ENCODE peak calls at places on chromosomes 3 and 15, in six cellular contexts. One of them, this sample, is unnamed.

GRCh38 chr3:179544981-179545645 is 17.6 kb upstream of the ACTL6A start:
- DNase-seq in Calu3: no peak
- DNase-seq in IMR-90: peak
- DNase-seq in fibroblast of lung: peak
- DNase-seq in mesothelial cell of epicardium: no peak
- DNase-seq in transverse colon: no peak
- DNase-seq in this sample: no peak

GRCh38 chr3:158167737-158168469 is 58.0 kb downstream of the RSRC1 start:
- DNase-seq in Calu3: peak
- DNase-seq in fibroblast of lung: peak
- DNase-seq in IMR-90: peak
- DNase-seq in transverse colon: no peak
- DNase-seq in mesothelial cell of epicardium: no peak
- DNase-seq in this sample: no peak

GRCh38 chr3:123383101-123384053 is 65.5 kb downstream of the ADCY5 start:
- DNase-seq in transverse colon: no peak
- DNase-seq in mesothelial cell of epicardium: no peak
- DNase-seq in fibroblast of lung: peak
- DNase-seq in Calu3: no peak
- DNase-seq in IMR-90: peak
- DNase-seq in this sample: no peak

GRCh38 chr3:182058488-182058887 is 346.8 kb downstream of the SOX2 start:
- DNase-seq in mesothelial cell of epicardium: no peak
- DNase-seq in transverse colon: no peak
- DNase-seq in fibroblast of lung: no peak
- DNase-seq in Calu3: peak
- DNase-seq in IMR-90: no peak
- DNase-seq in this sample: no peak

GRCh38 chr15:74424901-74425528 is 8.7 kb downstream of the SEMA7A start:
- DNase-seq in IMR-90: no peak
- DNase-seq in transverse colon: no peak
- DNase-seq in fibroblast of lung: no peak
- DNase-seq in Calu3: no peak
- DNase-seq in mesothelial cell of epicardium: no peak
- DNase-seq in this sample: no peak

GRCh38 chr15:69090197-69090948 is 70.1 kb upstream of the GLCE start:
- DNase-seq in fibroblast of lung: peak
- DNase-seq in transverse colon: no peak
- DNase-seq in Calu3: no peak
- DNase-seq in mesothelial cell of epicardium: no peak
- DNase-seq in IMR-90: peak
- DNase-seq in this sample: no peak

GRCh38 chr3:46668116-46668515 is 25.4 kb downstream of the ALS2CL start:
- DNase-seq in mesothelial cell of epicardium: peak
- DNase-seq in IMR-90: no peak
- DNase-seq in Calu3: no peak
- DNase-seq in fibroblast of lung: no peak
- DNase-seq in transverse colon: peak
- DNase-seq in this sample: no peak

GRCh38 chr3:114144909-114145688 is 33.8 kb downstream of the DRD3 start:
- DNase-seq in mesothelial cell of epicardium: no peak
- DNase-seq in transverse colon: no peak
- DNase-seq in IMR-90: peak
- DNase-seq in fibroblast of lung: peak
- DNase-seq in Calu3: no peak
- DNase-seq in this sample: no peak

GRCh38 chr15:35618260-35619188 is 72.6 kb upstream of the DPH6 start:
- DNase-seq in fibroblast of lung: peak
- DNase-seq in IMR-90: no peak
- DNase-seq in Calu3: no peak
- DNase-seq in transverse colon: no peak
- DNase-seq in mesothelial cell of epicardium: no peak
- DNase-seq in this sample: no peak

GRCh38 chr3:184688251-184688851 is 23.5 kb downstream of the MAGEF1 start:
- DNase-seq in fibroblast of lung: peak
- DNase-seq in mesothelial cell of epicardium: no peak
- DNase-seq in IMR-90: peak
- DNase-seq in Calu3: no peak
- DNase-seq in transverse colon: no peak
- DNase-seq in this sample: no peak

GRCh38 chr3:194396897-194397756 is 1.9 kb downstream of the GP5 start:
- DNase-seq in Calu3: no peak
- DNase-seq in mesothelial cell of epicardium: no peak
- DNase-seq in IMR-90: no peak
- DNase-seq in transverse colon: no peak
- DNase-seq in fibroblast of lung: peak
- DNase-seq in this sample: peak

GRCh38 chr15:99962006-99962561 is 228.8 kb upstream of the LYSMD4 start:
- DNase-seq in IMR-90: no peak
- DNase-seq in transverse colon: no peak
- DNase-seq in fibroblast of lung: no peak
- DNase-seq in Calu3: no peak
- DNase-seq in mesothelial cell of epicardium: no peak
- DNase-seq in this sample: no peak

GRCh38 chr3:186258968-186259367 is 103.1 kb downstream of the DGKG start:
- DNase-seq in mesothelial cell of epicardium: no peak
- DNase-seq in Calu3: no peak
- DNase-seq in fibroblast of lung: no peak
- DNase-seq in transverse colon: no peak
- DNase-seq in IMR-90: no peak
- DNase-seq in this sample: no peak

GRCh38 chr15:48945386-48945785 is 18.3 kb downstream of the SHC4 start:
- DNase-seq in Calu3: no peak
- DNase-seq in fibroblast of lung: no peak
- DNase-seq in IMR-90: no peak
- DNase-seq in mesothelial cell of epicardium: no peak
- DNase-seq in transverse colon: no peak
- DNase-seq in this sample: no peak

GRCh38 chr15:44033894-44034293 is 161.2 kb downstream of the FRMD5 start:
- DNase-seq in transverse colon: no peak
- DNase-seq in IMR-90: peak
- DNase-seq in Calu3: peak
- DNase-seq in fibroblast of lung: peak
- DNase-seq in mesothelial cell of epicardium: no peak
- DNase-seq in this sample: no peak

GRCh38 chr3:144105542-144105941 is 133.9 kb downstream of the DIPK2A start:
- DNase-seq in mesothelial cell of epicardium: no peak
- DNase-seq in Calu3: peak
- DNase-seq in fibroblast of lung: no peak
- DNase-seq in IMR-90: no peak
- DNase-seq in transverse colon: no peak
- DNase-seq in this sample: no peak

GRCh38 chr3:105970283-105970682 is 101.5 kb upstream of the CBLB start:
- DNase-seq in Calu3: no peak
- DNase-seq in IMR-90: peak
- DNase-seq in fibroblast of lung: peak
- DNase-seq in transverse colon: no peak
- DNase-seq in mesothelial cell of epicardium: no peak
- DNase-seq in this sample: no peak

GRCh38 chr15:57340673-57341259 is 35.5 kb upstream of the CGNL1 start:
- DNase-seq in fibroblast of lung: peak
- DNase-seq in mesothelial cell of epicardium: peak
- DNase-seq in Calu3: peak
- DNase-seq in IMR-90: peak
- DNase-seq in transverse colon: peak
- DNase-seq in this sample: peak

GRCh38 chr3:151395806-151396205 is 11.3 kb upstream of the P2RY12 start:
- DNase-seq in IMR-90: peak
- DNase-seq in fibroblast of lung: peak
- DNase-seq in mesothelial cell of epicardium: no peak
- DNase-seq in Calu3: no peak
- DNase-seq in transverse colon: no peak
- DNase-seq in this sample: no peak

GRCh38 chr15:58466566-58466965 is 34.8 kb downstream of the LIPC start:
- DNase-seq in IMR-90: no peak
- DNase-seq in mesothelial cell of epicardium: no peak
- DNase-seq in Calu3: no peak
- DNase-seq in transverse colon: no peak
- DNase-seq in fibroblast of lung: no peak
- DNase-seq in this sample: no peak

GRCh38 chr15:36024066-36024465 is 478.1 kb upstream of the DPH6 start:
- DNase-seq in fibroblast of lung: peak
- DNase-seq in IMR-90: peak
- DNase-seq in mesothelial cell of epicardium: no peak
- DNase-seq in transverse colon: no peak
- DNase-seq in Calu3: no peak
- DNase-seq in this sample: no peak

GRCh38 chr3:37571269-37571668 is 290.4 kb upstream of the CTDSPL start:
- DNase-seq in IMR-90: no peak
- DNase-seq in fibroblast of lung: peak
- DNase-seq in transverse colon: no peak
- DNase-seq in Calu3: no peak
- DNase-seq in mesothelial cell of epicardium: no peak
- DNase-seq in this sample: no peak
- TF ChIP-seq CTCF in IMR-90: peak
- TF ChIP-seq CTCF in fibroblast of lung: peak
- TF ChIP-seq CTCF in transverse colon: no peak
- TF ChIP-seq CTCF in Calu3: no peak
- TF ChIP-seq CTCF in mesothelial cell of epicardium: no peak
- TF ChIP-seq CTCF in this sample: no peak

GRCh38 chr3:50336452-50337174 is 4.0 kb downstream of the RASSF1 start:
- DNase-seq in Calu3: no peak
- DNase-seq in fibroblast of lung: peak
- DNase-seq in transverse colon: no peak
- DNase-seq in mesothelial cell of epicardium: no peak
- DNase-seq in IMR-90: peak
- DNase-seq in this sample: no peak
- TF ChIP-seq CTCF in Calu3: no peak
- TF ChIP-seq CTCF in fibroblast of lung: no peak
- TF ChIP-seq CTCF in transverse colon: no peak
- TF ChIP-seq CTCF in mesothelial cell of epicardium: no peak
- TF ChIP-seq CTCF in IMR-90: no peak
- TF ChIP-seq CTCF in this sample: no peak

GRCh38 chr15:66504563-66505429 is at the start of the genes RPL4 and ZWILCH:
- DNase-seq in mesothelial cell of epicardium: peak
- DNase-seq in Calu3: peak
- DNase-seq in fibroblast of lung: peak
- DNase-seq in transverse colon: peak
- DNase-seq in IMR-90: peak
- DNase-seq in this sample: peak
- TF ChIP-seq CTCF in mesothelial cell of epicardium: no peak
- TF ChIP-seq CTCF in Calu3: no peak
- TF ChIP-seq CTCF in fibroblast of lung: no peak
- TF ChIP-seq CTCF in transverse colon: peak
- TF ChIP-seq CTCF in IMR-90: no peak
- TF ChIP-seq CTCF in this sample: no peak

GRCh38 chr15:75920079-75920478 is 16.4 kb downstream of the FBXO22 start:
- DNase-seq in fibroblast of lung: no peak
- DNase-seq in transverse colon: no peak
- DNase-seq in mesothelial cell of epicardium: no peak
- DNase-seq in Calu3: no peak
- DNase-seq in IMR-90: peak
- DNase-seq in this sample: no peak

GRCh38 chr15:75925440-75925839 is 21.8 kb downstream of the FBXO22 start:
- DNase-seq in Calu3: no peak
- DNase-seq in fibroblast of lung: no peak
- DNase-seq in mesothelial cell of epicardium: no peak
- DNase-seq in transverse colon: no peak
- DNase-seq in IMR-90: no peak
- DNase-seq in this sample: no peak

GRCh38 chr15:75924576-75924975 is 20.9 kb downstream of the FBXO22 start:
- DNase-seq in fibroblast of lung: no peak
- DNase-seq in mesothelial cell of epicardium: no peak
- DNase-seq in Calu3: no peak
- DNase-seq in IMR-90: no peak
- DNase-seq in transverse colon: no peak
- DNase-seq in this sample: no peak

GRCh38 chr15:75923756-75924155 is 20.1 kb downstream of the FBXO22 start:
- DNase-seq in mesothelial cell of epicardium: no peak
- DNase-seq in Calu3: no peak
- DNase-seq in transverse colon: no peak
- DNase-seq in IMR-90: no peak
- DNase-seq in fibroblast of lung: no peak
- DNase-seq in this sample: no peak

GRCh38 chr15:75921732-75922703 is 18.3 kb downstream of the FBXO22 start:
- DNase-seq in IMR-90: peak
- DNase-seq in fibroblast of lung: peak
- DNase-seq in transverse colon: peak
- DNase-seq in mesothelial cell of epicardium: no peak
- DNase-seq in Calu3: peak
- DNase-seq in this sample: no peak
- TF ChIP-seq CTCF in IMR-90: peak
- TF ChIP-seq CTCF in fibroblast of lung: peak
- TF ChIP-seq CTCF in transverse colon: peak
- TF ChIP-seq CTCF in mesothelial cell of epicardium: peak
- TF ChIP-seq CTCF in Calu3: peak
- TF ChIP-seq CTCF in this sample: no peak

GRCh38 chr3:147385059-147386012 is 21.0 kb downstream of the ZIC4 start:
- DNase-seq in Calu3: no peak
- DNase-seq in mesothelial cell of epicardium: no peak
- DNase-seq in transverse colon: no peak
- DNase-seq in fibroblast of lung: no peak
- DNase-seq in IMR-90: no peak
- DNase-seq in this sample: no peak

GRCh38 chr3:147380996-147381376 is 25.4 kb downstream of the ZIC4 start:
- DNase-seq in transverse colon: no peak
- DNase-seq in IMR-90: no peak
- DNase-seq in fibroblast of lung: no peak
- DNase-seq in Calu3: no peak
- DNase-seq in mesothelial cell of epicardium: no peak
- DNase-seq in this sample: no peak

GRCh38 chr3:147381610-147382009 is 24.7 kb downstream of the ZIC4 start:
- DNase-seq in IMR-90: no peak
- DNase-seq in mesothelial cell of epicardium: no peak
- DNase-seq in transverse colon: no peak
- DNase-seq in Calu3: no peak
- DNase-seq in fibroblast of lung: no peak
- DNase-seq in this sample: no peak

GRCh38 chr3:147384210-147385058 is 21.9 kb downstream of the ZIC4 start:
- DNase-seq in IMR-90: no peak
- DNase-seq in mesothelial cell of epicardium: no peak
- DNase-seq in transverse colon: no peak
- DNase-seq in fibroblast of lung: no peak
- DNase-seq in Calu3: no peak
- DNase-seq in this sample: no peak

GRCh38 chr3:147383617-147384016 is 22.7 kb downstream of the ZIC4 start:
- DNase-seq in transverse colon: no peak
- DNase-seq in mesothelial cell of epicardium: no peak
- DNase-seq in Calu3: peak
- DNase-seq in IMR-90: no peak
- DNase-seq in fibroblast of lung: no peak
- DNase-seq in this sample: no peak
- TF ChIP-seq CTCF in transverse colon: no peak
- TF ChIP-seq CTCF in mesothelial cell of epicardium: no peak
- TF ChIP-seq CTCF in Calu3: no peak
- TF ChIP-seq CTCF in IMR-90: no peak
- TF ChIP-seq CTCF in fibroblast of lung: peak
- TF ChIP-seq CTCF in this sample: no peak

DNA sequence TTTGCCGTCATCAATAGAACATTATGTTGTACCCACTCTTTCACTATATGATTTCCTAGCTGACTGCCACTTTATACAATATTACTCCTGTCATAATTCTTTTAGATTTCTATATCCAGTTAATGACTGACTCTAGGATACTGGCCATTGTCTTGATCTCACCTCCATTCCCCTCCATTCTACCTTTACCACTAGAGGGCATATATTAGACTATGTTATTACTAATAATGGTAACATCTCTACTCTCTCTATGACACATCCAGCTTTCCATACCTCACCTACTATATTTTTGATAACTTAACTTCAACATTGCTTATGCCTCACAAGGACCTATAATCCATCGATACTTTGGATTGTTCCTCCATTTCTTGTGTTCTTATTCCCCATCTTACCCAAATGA is 31.4 kb upstream of the POU1F1 start:
- DNase-seq in Calu3: no peak
- DNase-seq in IMR-90: no peak
- DNase-seq in transverse colon: no peak
- DNase-seq in fibroblast of lung: no peak
- DNase-seq in mesothelial cell of epicardium: no peak
- DNase-seq in this sample: peak
- TF ChIP-seq CTCF in Calu3: no peak
- TF ChIP-seq CTCF in IMR-90: peak
- TF ChIP-seq CTCF in transverse colon: no peak
- TF ChIP-seq CTCF in fibroblast of lung: peak
- TF ChIP-seq CTCF in mesothelial cell of epicardium: no peak
- TF ChIP-seq CTCF in this sample: no peak

This sample was measured in GM20000.